ENCODE peak calls at places on chromosomes 16 and 17, in five cellular contexts. One of them, this sample, is unnamed.

GRCh38 chr17:45016823-45017222 is 34.6 kb downstream of the DCAKD start:
- DNase-seq in DND-41: no peak
- DNase-seq in upper lobe of left lung: no peak
- DNase-seq in NB4: peak; percentile 39
- DNase-seq in bronchial epithelial cell: peak; percentile 48
- DNase-seq in this sample: peak; percentile 56

GRCh38 chr17:74972107-74972972 is at the start of gene HID1:
- DNase-seq in NB4: peak; percentile 60
- DNase-seq in bronchial epithelial cell: peak; percentile 35
- DNase-seq in upper lobe of left lung: peak; percentile 96
- DNase-seq in DND-41: peak; percentile 85
- DNase-seq in this sample: peak; percentile 51

GRCh38 chr17:9837551-9838471 is 12.1 kb downstream of the GLP2R start:
- DNase-seq in bronchial epithelial cell: peak; percentile 83
- DNase-seq in DND-41: no peak
- DNase-seq in NB4: no peak
- DNase-seq in upper lobe of left lung: no peak
- DNase-seq in this sample: peak; percentile 41

GRCh38 chr17:30235386-30236296 is at the start of gene SLC6A4:
- DNase-seq in upper lobe of left lung: peak; percentile 85
- DNase-seq in NB4: no peak
- DNase-seq in bronchial epithelial cell: no peak
- DNase-seq in DND-41: no peak
- DNase-seq in this sample: peak; percentile 24

GRCh38 chr17:80704381-80704819 is 159.8 kb downstream of the RPTOR start:
- DNase-seq in upper lobe of left lung: no peak
- DNase-seq in NB4: peak; percentile 25
- DNase-seq in bronchial epithelial cell: peak; percentile 11
- DNase-seq in DND-41: no peak
- DNase-seq in this sample: peak; percentile 15

GRCh38 chr17:8843344-8843743 is 24.1 kb downstream of the PIK3R6 start:
- DNase-seq in NB4: no peak
- DNase-seq in upper lobe of left lung: no peak
- DNase-seq in DND-41: no peak
- DNase-seq in bronchial epithelial cell: no peak
- DNase-seq in this sample: no peak

GRCh38 chr16:52416888-52417287 is 130.1 kb downstream of the TOX3 start:
- DNase-seq in bronchial epithelial cell: no peak
- DNase-seq in NB4: no peak
- DNase-seq in DND-41: no peak
- DNase-seq in upper lobe of left lung: no peak
- DNase-seq in this sample: no peak

GRCh38 chr16:77812856-77813523 is 24.6 kb downstream of the VAT1L start:
- DNase-seq in upper lobe of left lung: no peak
- DNase-seq in DND-41: no peak
- DNase-seq in bronchial epithelial cell: no peak
- DNase-seq in NB4: no peak
- DNase-seq in this sample: no peak

GRCh38 chr17:72069744-72070143 is 51.1 kb upstream of the SOX9 start:
- DNase-seq in upper lobe of left lung: no peak
- DNase-seq in bronchial epithelial cell: no peak
- DNase-seq in NB4: no peak
- DNase-seq in DND-41: no peak
- DNase-seq in this sample: no peak

GRCh38 chr16:2246301-2246885 is 5.0 kb downstream of the ECI1 start:
- DNase-seq in DND-41: no peak
- DNase-seq in upper lobe of left lung: no peak
- DNase-seq in NB4: no peak
- DNase-seq in bronchial epithelial cell: no peak
- DNase-seq in this sample: no peak

GRCh38 chr17:50931003-50931878 is 65.1 kb upstream of the TOB1 start:
- DNase-seq in NB4: peak; percentile 96
- DNase-seq in bronchial epithelial cell: peak; percentile 63
- DNase-seq in DND-41: no peak
- DNase-seq in upper lobe of left lung: peak; percentile 94
- DNase-seq in this sample: peak; percentile 76

GRCh38 chr17:7834891-7835817 is 1.1 kb downstream of the KDM6B start:
- DNase-seq in DND-41: peak; percentile 98
- DNase-seq in bronchial epithelial cell: peak; percentile 92
- DNase-seq in NB4: peak; percentile 96
- DNase-seq in upper lobe of left lung: peak; percentile 97
- DNase-seq in this sample: peak; percentile 99

GRCh38 chr16:21260870-21261791 is 17.0 kb downstream of the CRYM start:
- DNase-seq in upper lobe of left lung: no peak
- DNase-seq in bronchial epithelial cell: peak; percentile 79
- DNase-seq in DND-41: no peak
- DNase-seq in NB4: no peak
- DNase-seq in this sample: peak; percentile 84

GRCh38 chr16:88202207-88202745 is 180.5 kb upstream of the ZNF469 start:
- DNase-seq in NB4: no peak
- DNase-seq in DND-41: no peak
- DNase-seq in upper lobe of left lung: no peak
- DNase-seq in bronchial epithelial cell: no peak
- DNase-seq in this sample: no peak

GRCh38 chr17:61202564-61202963 is 197.1 kb upstream of the TBX2 start:
- DNase-seq in NB4: no peak
- DNase-seq in bronchial epithelial cell: peak; percentile 8
- DNase-seq in upper lobe of left lung: no peak
- DNase-seq in DND-41: no peak
- DNase-seq in this sample: no peak

GRCh38 chr17:40479754-40480480 is 21.5 kb downstream of the TNS4 start:
- DNase-seq in DND-41: no peak
- DNase-seq in NB4: peak; percentile 39
- DNase-seq in bronchial epithelial cell: peak; percentile 20
- DNase-seq in upper lobe of left lung: no peak
- DNase-seq in this sample: peak; percentile 43

GRCh38 chr16:1272453-1273198 is 16.8 kb downstream of the TPSD1 start:
- DNase-seq in upper lobe of left lung: no peak
- DNase-seq in bronchial epithelial cell: no peak
- DNase-seq in DND-41: no peak
- DNase-seq in NB4: no peak
- DNase-seq in this sample: no peak

GRCh38 chr17:17198281-17198680 is 7.9 kb downstream of the PLD6 start:
- DNase-seq in DND-41: no peak
- DNase-seq in NB4: no peak
- DNase-seq in upper lobe of left lung: no peak
- DNase-seq in bronchial epithelial cell: no peak
- DNase-seq in this sample: no peak

GRCh38 chr17:17200831-17201230 is 5.3 kb downstream of the PLD6 start:
- DNase-seq in upper lobe of left lung: no peak
- DNase-seq in NB4: no peak
- DNase-seq in bronchial epithelial cell: no peak
- DNase-seq in DND-41: no peak
- DNase-seq in this sample: no peak

GRCh38 chr17:17201271-17201670 is 4.9 kb downstream of the PLD6 start:
- DNase-seq in upper lobe of left lung: no peak
- DNase-seq in bronchial epithelial cell: no peak
- DNase-seq in DND-41: no peak
- DNase-seq in NB4: no peak
- DNase-seq in this sample: no peak

GRCh38 chr17:17200311-17200710 is 5.8 kb downstream of the PLD6 start:
- DNase-seq in DND-41: no peak
- DNase-seq in upper lobe of left lung: no peak
- DNase-seq in NB4: no peak
- DNase-seq in bronchial epithelial cell: no peak
- DNase-seq in this sample: no peak

DNA sequence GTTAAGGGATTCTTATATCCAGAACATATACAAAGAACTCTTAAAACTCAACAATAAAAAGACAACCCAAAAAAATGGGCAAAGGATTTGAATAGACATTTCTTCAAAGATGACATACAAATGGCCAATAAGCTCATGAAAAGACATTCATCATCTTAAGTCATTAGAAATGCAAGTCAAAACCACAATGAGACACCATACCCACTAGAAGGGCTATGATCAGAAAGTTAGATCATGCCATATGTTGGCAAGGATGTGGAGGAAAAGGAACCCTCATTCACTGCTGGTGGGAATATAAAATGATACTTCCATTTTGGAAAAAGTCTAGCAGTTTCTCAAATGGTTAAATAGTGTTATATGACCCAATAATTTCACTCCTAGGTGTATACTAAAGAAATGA is 9.4 kb downstream of the PLD6 start:
- DNase-seq in upper lobe of left lung: no peak
- DNase-seq in DND-41: no peak
- DNase-seq in NB4: no peak
- DNase-seq in bronchial epithelial cell: no peak
- DNase-seq in this sample: no peak
- TF ChIP-seq CTCF in upper lobe of left lung: no peak
- TF ChIP-seq CTCF in DND-41: no peak
- TF ChIP-seq CTCF in NB4: no peak
- TF ChIP-seq CTCF in bronchial epithelial cell: no peak
- TF ChIP-seq CTCF in this sample: no peak

DNA sequence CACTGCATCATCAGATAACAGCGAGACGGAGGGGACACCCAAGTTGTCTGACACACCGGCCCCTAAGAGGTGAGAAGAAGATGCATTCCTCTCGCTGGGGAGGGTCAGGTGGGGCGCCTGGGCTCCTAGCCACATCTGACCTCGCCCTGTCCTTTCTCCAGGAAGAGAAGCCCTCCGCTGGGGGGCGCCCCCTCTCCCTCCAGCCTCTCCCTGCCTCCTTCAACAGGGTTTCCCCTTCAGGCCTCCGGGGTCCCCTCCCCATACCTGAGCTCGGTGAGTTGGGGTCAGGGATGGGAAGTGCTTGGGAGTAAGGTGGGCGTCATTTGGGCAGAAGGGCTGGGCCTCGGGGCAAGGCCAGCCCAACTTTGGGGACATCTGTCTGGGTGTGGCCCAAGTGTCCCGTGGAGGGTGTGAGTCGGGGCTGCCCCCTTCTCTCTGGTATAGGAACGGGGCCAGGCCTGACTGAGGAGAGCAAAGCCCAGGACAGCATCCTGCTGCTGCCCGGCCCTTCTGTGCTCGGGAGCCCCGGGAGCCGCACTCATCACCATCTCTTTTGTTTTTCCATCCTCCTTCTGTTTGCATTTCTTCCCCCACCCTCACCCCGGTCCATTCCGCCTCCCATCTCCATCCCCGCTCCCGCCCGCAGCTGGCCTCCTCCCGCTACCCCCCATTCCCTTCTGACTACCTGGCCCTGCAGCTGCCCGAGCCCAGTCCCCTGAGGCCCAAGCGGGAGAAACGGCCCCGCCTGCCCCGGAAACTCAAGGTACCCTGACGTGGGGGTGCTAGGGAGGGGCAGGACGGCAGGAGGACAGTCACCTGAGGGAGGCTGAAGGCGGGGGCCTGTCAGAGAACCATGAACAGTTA is 5.0 kb downstream of the INO80E start:
- DNase-seq in NB4: no peak
- DNase-seq in bronchial epithelial cell: no peak
- DNase-seq in upper lobe of left lung: peak; percentile 69
- DNase-seq in DND-41: no peak
- DNase-seq in this sample: no peak
- TF ChIP-seq CTCF in NB4: no peak
- TF ChIP-seq CTCF in bronchial epithelial cell: no peak
- TF ChIP-seq CTCF in upper lobe of left lung: no peak
- TF ChIP-seq CTCF in DND-41: no peak
- TF ChIP-seq CTCF in this sample: no peak

GRCh38 chr17:17843096-17843495 is 6.3 kb upstream of the SREBF1 start:
- DNase-seq in bronchial epithelial cell: peak; percentile 69
- DNase-seq in DND-41: no peak
- DNase-seq in upper lobe of left lung: no peak
- DNase-seq in NB4: no peak
- DNase-seq in this sample: peak; percentile 69

GRCh38 chr17:17839792-17840707 is 3.3 kb upstream of the SREBF1 start:
- DNase-seq in upper lobe of left lung: peak; percentile 98
- DNase-seq in bronchial epithelial cell: peak; percentile 79
- DNase-seq in NB4: peak; percentile 93
- DNase-seq in DND-41: no peak
- DNase-seq in this sample: peak; percentile 91

GRCh38 chr17:17842111-17842876 is 5.5 kb upstream of the SREBF1 start:
- DNase-seq in upper lobe of left lung: peak; percentile 47
- DNase-seq in bronchial epithelial cell: no peak
- DNase-seq in NB4: no peak
- DNase-seq in DND-41: no peak
- DNase-seq in this sample: no peak

GRCh38 chr17:17840751-17841591 is 4.2 kb upstream of the SREBF1 start:
- DNase-seq in DND-41: no peak
- DNase-seq in NB4: peak; percentile 95
- DNase-seq in bronchial epithelial cell: peak; percentile 90
- DNase-seq in upper lobe of left lung: no peak
- DNase-seq in this sample: peak; percentile 80

GRCh38 chr17:17841620-17842025 is 4.8 kb upstream of the SREBF1 start:
- DNase-seq in NB4: no peak
- DNase-seq in DND-41: no peak
- DNase-seq in bronchial epithelial cell: no peak
- DNase-seq in upper lobe of left lung: no peak
- DNase-seq in this sample: no peak
- TF ChIP-seq CTCF in NB4: no peak
- TF ChIP-seq CTCF in DND-41: no peak
- TF ChIP-seq CTCF in bronchial epithelial cell: no peak
- TF ChIP-seq CTCF in upper lobe of left lung: no peak
- TF ChIP-seq CTCF in this sample: no peak

GRCh38 chr16:85168732-85169256 is 56.5 kb upstream of the CIBAR2 start:
- DNase-seq in NB4: peak; percentile 51
- DNase-seq in upper lobe of left lung: peak; percentile 88
- DNase-seq in DND-41: no peak
- DNase-seq in bronchial epithelial cell: no peak
- DNase-seq in this sample: peak; percentile 26
- TF ChIP-seq CTCF in NB4: no peak
- TF ChIP-seq CTCF in upper lobe of left lung: no peak
- TF ChIP-seq CTCF in DND-41: no peak
- TF ChIP-seq CTCF in bronchial epithelial cell: no peak
- TF ChIP-seq CTCF in this sample: no peak

GRCh38 chr16:62363451-62363850 is 327.2 kb upstream of the CDH8 start:
- DNase-seq in upper lobe of left lung: no peak
- DNase-seq in bronchial epithelial cell: no peak
- DNase-seq in DND-41: no peak
- DNase-seq in NB4: peak; percentile 2
- DNase-seq in this sample: peak; percentile 14
- TF ChIP-seq CTCF in upper lobe of left lung: no peak
- TF ChIP-seq CTCF in bronchial epithelial cell: no peak
- TF ChIP-seq CTCF in DND-41: no peak
- TF ChIP-seq CTCF in NB4: no peak
- TF ChIP-seq CTCF in this sample: peak; percentile 20

DNA sequence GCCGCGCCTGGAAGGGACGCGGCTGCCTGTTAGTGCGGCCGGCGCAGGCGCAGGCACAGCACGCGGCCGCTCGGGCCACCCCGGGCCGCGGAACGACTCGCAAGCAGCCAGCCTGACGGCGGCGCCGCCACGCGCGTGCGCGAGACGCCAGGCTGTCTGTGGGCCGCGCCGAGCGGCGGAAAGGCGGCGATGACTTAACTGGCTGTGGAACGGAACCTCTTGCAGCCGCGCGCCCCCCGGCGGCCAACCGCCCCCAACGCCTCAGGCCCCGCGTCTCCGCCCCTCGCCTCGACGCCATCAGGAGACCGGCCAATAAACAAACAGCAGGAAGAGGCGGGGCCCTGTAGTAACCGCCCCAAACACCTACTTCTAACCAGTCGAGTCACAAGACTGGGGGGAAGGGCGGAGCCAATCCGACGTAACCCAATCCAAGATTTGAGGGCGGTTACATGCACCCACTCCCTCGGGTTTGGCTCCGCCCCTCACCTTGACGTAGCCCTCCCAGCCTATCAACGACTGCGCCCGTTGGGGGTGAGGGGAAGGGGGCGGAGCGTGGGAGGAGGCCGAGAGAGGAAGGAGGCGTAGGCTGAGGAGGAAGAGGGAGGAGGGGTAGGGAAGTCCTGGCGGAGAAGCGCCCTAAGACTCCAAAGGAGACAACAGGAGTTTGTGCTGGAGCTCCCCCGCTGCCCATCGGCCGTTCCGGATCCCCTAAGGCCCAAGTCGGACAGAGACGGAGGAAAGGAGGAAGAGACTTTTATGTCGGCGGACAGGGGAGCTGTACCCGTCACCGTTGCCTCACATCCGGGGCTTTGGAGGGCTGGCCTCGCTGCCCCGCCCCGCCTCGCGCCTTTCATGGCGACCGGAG is at the start of gene FBRS:
- DNase-seq in DND-41: peak; percentile 100
- DNase-seq in bronchial epithelial cell: peak; percentile 99
- DNase-seq in NB4: peak; percentile 100
- DNase-seq in upper lobe of left lung: peak; percentile 100
- DNase-seq in this sample: peak; percentile 100
- TF ChIP-seq CTCF in DND-41: peak; percentile 96
- TF ChIP-seq CTCF in bronchial epithelial cell: peak; percentile 72
- TF ChIP-seq CTCF in NB4: peak; percentile 60
- TF ChIP-seq CTCF in upper lobe of left lung: peak; percentile 77
- TF ChIP-seq CTCF in this sample: peak; percentile 29